ENCODE peak calls at places on chromosome 19, in six cellular contexts. One of them, this sample, is unnamed.

GRCh38 chr19:679418-680286 is 3.5 kb downstream of the FSTL3 start:
- DNase-seq in activated naive CD4-positive, alpha-beta T cell treated with anti-CD3 and anti-CD28 coated beads, Interleukin-2, amount 50 U/mL, for 72 hours: peak
- DNase-seq in cortex of kidney: no peak
- DNase-seq in body of pancreas: peak
- DNase-seq in bronchial epithelial cell: peak
- DNase-seq in NCI-H524 treated with DMSO at 0.1 percent for 48 hours: no peak
- DNase-seq in this sample: peak

GRCh38 chr19:29548483-29549085 is 22.8 kb downstream of the VSTM2B start:
- DNase-seq in body of pancreas: no peak
- DNase-seq in cortex of kidney: no peak
- DNase-seq in NCI-H524 treated with DMSO at 0.1 percent for 48 hours: no peak
- DNase-seq in bronchial epithelial cell: no peak
- DNase-seq in activated naive CD4-positive, alpha-beta T cell treated with anti-CD3 and anti-CD28 coated beads, Interleukin-2, amount 50 U/mL, for 72 hours: no peak
- DNase-seq in this sample: no peak

GRCh38 chr19:33758541-33759013 is 38.1 kb upstream of the KCTD15 start:
- DNase-seq in bronchial epithelial cell: peak
- DNase-seq in cortex of kidney: no peak
- DNase-seq in activated naive CD4-positive, alpha-beta T cell treated with anti-CD3 and anti-CD28 coated beads, Interleukin-2, amount 50 U/mL, for 72 hours: no peak
- DNase-seq in body of pancreas: no peak
- DNase-seq in NCI-H524 treated with DMSO at 0.1 percent for 48 hours: no peak
- DNase-seq in this sample: no peak

GRCh38 chr19:43469160-43469480 is 3.7 kb upstream of the LYPD3 start:
- DNase-seq in cortex of kidney: no peak
- DNase-seq in activated naive CD4-positive, alpha-beta T cell treated with anti-CD3 and anti-CD28 coated beads, Interleukin-2, amount 50 U/mL, for 72 hours: no peak
- DNase-seq in body of pancreas: no peak
- DNase-seq in bronchial epithelial cell: no peak
- DNase-seq in NCI-H524 treated with DMSO at 0.1 percent for 48 hours: no peak
- DNase-seq in this sample: no peak

GRCh38 chr19:10871711-10872550 is 578 bp downstream of the CARM1 start:
- DNase-seq in activated naive CD4-positive, alpha-beta T cell treated with anti-CD3 and anti-CD28 coated beads, Interleukin-2, amount 50 U/mL, for 72 hours: peak
- DNase-seq in body of pancreas: peak
- DNase-seq in cortex of kidney: no peak
- DNase-seq in bronchial epithelial cell: no peak
- DNase-seq in NCI-H524 treated with DMSO at 0.1 percent for 48 hours: no peak
- DNase-seq in this sample: peak

GRCh38 chr19:55220525-55220924 is 8.0 kb downstream of the TMEM86B start:
- DNase-seq in cortex of kidney: no peak
- DNase-seq in body of pancreas: no peak
- DNase-seq in NCI-H524 treated with DMSO at 0.1 percent for 48 hours: no peak
- DNase-seq in bronchial epithelial cell: no peak
- DNase-seq in activated naive CD4-positive, alpha-beta T cell treated with anti-CD3 and anti-CD28 coated beads, Interleukin-2, amount 50 U/mL, for 72 hours: no peak
- DNase-seq in this sample: no peak

GRCh38 chr19:342801-343421 is 1.7 kb downstream of the MIER2 start:
- DNase-seq in cortex of kidney: no peak
- DNase-seq in activated naive CD4-positive, alpha-beta T cell treated with anti-CD3 and anti-CD28 coated beads, Interleukin-2, amount 50 U/mL, for 72 hours: no peak
- DNase-seq in bronchial epithelial cell: peak
- DNase-seq in NCI-H524 treated with DMSO at 0.1 percent for 48 hours: no peak
- DNase-seq in body of pancreas: peak
- DNase-seq in this sample: peak

GRCh38 chr19:7492142-7493055 is 3.6 kb upstream of the PEX11G start:
- DNase-seq in body of pancreas: no peak
- DNase-seq in cortex of kidney: no peak
- DNase-seq in activated naive CD4-positive, alpha-beta T cell treated with anti-CD3 and anti-CD28 coated beads, Interleukin-2, amount 50 U/mL, for 72 hours: no peak
- DNase-seq in NCI-H524 treated with DMSO at 0.1 percent for 48 hours: no peak
- DNase-seq in bronchial epithelial cell: peak
- DNase-seq in this sample: peak

This sample was measured in MG63.